ENCODE peak calls at places on chromosomes 6 and 20, in seven cellular contexts. E is WTC11; M is HCT116; S is gastroesophageal sphincter; I is left colon; F is activated CD4-positive, CD25-positive, alpha-beta regulatory T cell treated with anti-CD3 and anti-CD28 coated beads, Interleukin-2, amount 50 U/mL, for 24 hours; R is left lung. C is an unnamed sample.

GRCh38 chr6:158060447-158061360 is 79.0 kb downstream of the SYNJ2 start:
- ATAC-seq in M (peak; percentile 65), E (peak; percentile 66), I (peak; percentile 91), S (peak; percentile 81), R (peak; percentile 84), F (no peak), C (peak; percentile 83)

GRCh38 chr20:10667077-10667401 is 6.8 kb downstream of the JAG1 start:
- ATAC-seq in S (peak; percentile 9), R (no peak), E (no peak), F (no peak), I (no peak), M (no peak), C (peak; percentile 5)

GRCh38 chr6:14664616-14665315 is 547.2 kb downstream of the CD83 start:
- ATAC-seq in S (no peak), M (no peak), I (no peak), E (peak; percentile 83), F (no peak), R (no peak), C (no peak)

GRCh38 chr6:123636771-123637170 is at the start of gene TRDN:
- ATAC-seq in I (no peak), R (peak; percentile 55), E (peak; percentile 72), S (no peak), M (no peak), F (no peak), C (no peak)

GRCh38 chr6:52394251-52394666 is 25.9 kb upstream of the EFHC1 start:
- ATAC-seq in R (no peak), I (no peak), E (peak; percentile 47), S (no peak), F (peak; percentile 47), M (no peak), C (no peak)

GRCh38 chr6:27242589-27243265 is 4.8 kb upstream of the PRSS16 start:
- ATAC-seq in R (no peak), I (no peak), E (no peak), S (no peak), M (no peak), F (no peak), C (no peak)

GRCh38 chr20:61886721-61887658 is 178.7 kb downstream of the TAF4 start:
- ATAC-seq in E (peak; percentile 83), M (peak; percentile 91), F (no peak), R (peak; percentile 58), S (no peak), I (peak; percentile 48), C (peak; percentile 36)

GRCh38 chr6:26312096-26312463 is 52.9 kb upstream of the BTN3A2 start:
- ATAC-seq in R (peak; percentile 4), E (no peak), F (no peak), S (no peak), I (no peak), M (no peak), C (no peak)

GRCh38 chr6:134416501-134417154 is 98.7 kb upstream of the SGK1 start:
- ATAC-seq in E (no peak), F (peak; percentile 83), I (peak; percentile 62), M (no peak), S (no peak), R (no peak), C (no peak)

GRCh38 chr6:44050872-44051421 is 76.3 kb downstream of the MRPL14 start:
- ATAC-seq in I (peak; percentile 70), E (no peak), F (no peak), S (no peak), M (peak; percentile 35), R (no peak), C (peak; percentile 70)

GRCh38 chr6:101202975-101203374 is 190.5 kb upstream of the GRIK2 start:
- ATAC-seq in F (no peak), M (no peak), S (no peak), R (no peak), E (no peak), I (peak; percentile 70), C (no peak)

GRCh38 chr6:15308445-15309213 is 62.8 kb downstream of the JARID2 start:
- ATAC-seq in R (no peak), M (no peak), I (no peak), F (no peak), S (no peak), E (no peak), C (no peak)

GRCh38 chr20:47677314-47678129 is 107.8 kb downstream of the SULF2 start:
- ATAC-seq in S (no peak), F (peak; percentile 63), R (peak; percentile 74), M (peak; percentile 92), I (peak; percentile 65), E (peak; percentile 76), C (peak; percentile 57)

GRCh38 chr6:11459002-11459658 is 78.4 kb upstream of the TMEM170B start:
- ATAC-seq in E (no peak), I (no peak), R (no peak), F (peak; percentile 49), S (no peak), M (no peak), C (no peak)

GRCh38 chr6:18216411-18216810 is 47.9 kb downstream of the DEK start:
- ATAC-seq in E (no peak), M (no peak), I (no peak), F (no peak), S (no peak), R (no peak), C (no peak)

C was measured in esophagus mucosa.